ENCODE peak calls at places on chromosomes 5 and 9, in four cellular contexts. H is GM06990, T is cardiac muscle cell, U is uterus. K is an unnamed sample.
A peak's percentile ranks its signal among the peaks of the same experiment; 100 is the strongest.

GRCh38 chr5:173672891-173673290 is 56.4 kb upstream of the BOD1 start:
- DNase-seq in H (no peak), T (no peak), U (no peak), K (no peak)

GRCh38 chr9:94139672-94140417 is 55.6 kb downstream of the PTPDC1 start:
- DNase-seq in H (no peak), T (no peak), U (peak; percentile 94), K (peak; percentile 92)

GRCh38 chr5:99102073-99102697 is 173.4 kb upstream of the CHD1 start:
- DNase-seq in H (no peak), T (no peak), U (no peak), K (no peak)

GRCh38 chr5:89584339-89584956 is 701.5 kb upstream of the MEF2C start:
- DNase-seq in H (no peak), T (no peak), U (no peak), K (no peak)

GRCh38 chr9:133585481-133586367 is 23.5 kb downstream of the FAM163B start:
- DNase-seq in H (no peak), T (peak; percentile 50), U (no peak), K (no peak)

GRCh38 chr9:14179449-14179848 is 134.5 kb downstream of the NFIB start:
- DNase-seq in H (no peak), T (no peak), U (no peak), K (no peak)

GRCh38 chr9:16670791-16671190 is 199.7 kb downstream of the BNC2 start:
- DNase-seq in H (no peak), T (no peak), U (no peak), K (no peak)

GRCh38 chr9:98869866-98870265 is 62.4 kb downstream of the GALNT12 start:
- DNase-seq in H (no peak), T (no peak), U (no peak), K (no peak)

GRCh38 chr9:129021091-129021490 is 7.0 kb downstream of the SH3GLB2 start:
- DNase-seq in H (no peak), T (no peak), U (no peak), K (no peak)

GRCh38 chr5:60161340-60161934 is 267.9 kb upstream of the PDE4D start:
- DNase-seq in H (peak; percentile 9), T (peak; percentile 43), U (no peak), K (no peak)

GRCh38 chr9:95923794-95924193 is 48.3 kb downstream of the ERCC6L2 start:
- DNase-seq in H (no peak), T (peak; percentile 14), U (no peak), K (no peak)

GRCh38 chr5:143775258-143775657 is 36.7 kb upstream of the HMHB1 start:
- DNase-seq in H (no peak), T (no peak), U (no peak), K (no peak)

GRCh38 chr5:169226904-169227303 is 74.0 kb downstream of the SLIT3 start:
- DNase-seq in H (no peak), T (no peak), U (no peak), K (no peak)

GRCh38 chr5:151810449-151810848 is 38.7 kb downstream of the G3BP1 start:
- DNase-seq in H (no peak), T (no peak), U (no peak), K (no peak)

DNA sequence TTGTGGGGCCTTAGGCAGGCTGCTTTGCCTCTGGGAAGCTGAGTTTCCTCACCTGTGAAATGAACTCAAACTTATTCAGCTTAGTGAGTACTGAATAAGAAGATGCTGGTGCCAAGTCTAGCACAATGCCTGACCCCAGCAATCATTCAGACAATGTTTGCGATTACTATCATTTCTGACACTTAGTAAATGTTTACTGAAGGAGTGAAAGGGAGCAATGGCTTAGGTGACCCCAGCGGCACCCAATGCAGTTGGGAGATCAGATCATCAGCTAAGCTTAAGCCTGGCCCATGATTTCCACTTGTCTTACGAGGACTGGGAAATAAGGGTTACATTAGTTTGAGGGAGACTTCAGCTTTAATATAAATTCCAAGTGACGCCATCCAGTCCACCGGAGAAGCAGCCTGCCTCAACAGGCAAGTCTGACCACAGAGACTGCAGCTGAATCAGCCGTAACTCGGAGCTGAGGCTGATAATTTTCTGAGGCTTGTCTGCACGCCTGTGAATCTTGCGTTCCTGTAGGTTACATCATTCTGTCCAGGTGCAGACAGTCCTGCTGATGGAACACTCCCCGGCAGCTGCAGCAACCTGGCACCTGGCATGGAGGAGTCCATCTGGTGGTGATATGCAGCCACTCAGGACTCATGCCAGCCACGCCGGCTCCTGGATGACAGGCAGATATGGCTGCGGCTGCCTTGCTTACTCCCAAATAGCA is 34.8 kb upstream of the FGF1 start:
- DNase-seq in H (no peak), T (no peak), U (no peak), K (no peak)
- TF ChIP-seq CTCF in H (no peak), T (no peak), U (no peak), K (no peak)

GRCh38 chr5:132821791-132822190 is 8.7 kb downstream of the SHROOM1 start:
- DNase-seq in H (no peak), T (no peak), U (no peak), K (peak; percentile 30)

GRCh38 chr5:132824426-132824825 is 6.0 kb downstream of the SHROOM1 start:
- DNase-seq in H (no peak), T (no peak), U (no peak), K (no peak)

GRCh38 chr5:132821350-132821749 is 8.2 kb downstream of the SOWAHA start:
- DNase-seq in H (no peak), T (no peak), U (no peak), K (no peak)

GRCh38 chr5:132823481-132824050 is 6.9 kb downstream of the SHROOM1 start:
- DNase-seq in H (no peak), T (no peak), U (no peak), K (no peak)

GRCh38 chr5:132822650-132823480 is 7.6 kb downstream of the SHROOM1 start:
- DNase-seq in H (peak; percentile 48), T (peak; percentile 62), U (peak; percentile 15), K (peak; percentile 47)
- TF ChIP-seq CTCF in H (no peak), T (no peak), U (peak; percentile 19), K (no peak)

GRCh38 chr9:85729882-85730281 is 11.9 kb downstream of the AGTPBP1 start:
- DNase-seq in H (no peak), T (no peak), U (no peak), K (no peak)
- TF ChIP-seq CTCF in H (no peak), T (no peak), U (no peak), K (no peak)

GRCh38 chr5:114449836-114450515 is 88.1 kb downstream of the KCNN2 start:
- DNase-seq in H (peak; percentile 80), T (peak; percentile 90), U (peak; percentile 58), K (peak; percentile 81)

GRCh38 chr5:114448496-114448895 is 86.6 kb downstream of the KCNN2 start:
- DNase-seq in H (no peak), T (peak; percentile 52), U (no peak), K (no peak)

GRCh38 chr5:114450516-114450909 is 88.6 kb downstream of the KCNN2 start:
- DNase-seq in H (no peak), T (no peak), U (no peak), K (no peak)

DNA sequence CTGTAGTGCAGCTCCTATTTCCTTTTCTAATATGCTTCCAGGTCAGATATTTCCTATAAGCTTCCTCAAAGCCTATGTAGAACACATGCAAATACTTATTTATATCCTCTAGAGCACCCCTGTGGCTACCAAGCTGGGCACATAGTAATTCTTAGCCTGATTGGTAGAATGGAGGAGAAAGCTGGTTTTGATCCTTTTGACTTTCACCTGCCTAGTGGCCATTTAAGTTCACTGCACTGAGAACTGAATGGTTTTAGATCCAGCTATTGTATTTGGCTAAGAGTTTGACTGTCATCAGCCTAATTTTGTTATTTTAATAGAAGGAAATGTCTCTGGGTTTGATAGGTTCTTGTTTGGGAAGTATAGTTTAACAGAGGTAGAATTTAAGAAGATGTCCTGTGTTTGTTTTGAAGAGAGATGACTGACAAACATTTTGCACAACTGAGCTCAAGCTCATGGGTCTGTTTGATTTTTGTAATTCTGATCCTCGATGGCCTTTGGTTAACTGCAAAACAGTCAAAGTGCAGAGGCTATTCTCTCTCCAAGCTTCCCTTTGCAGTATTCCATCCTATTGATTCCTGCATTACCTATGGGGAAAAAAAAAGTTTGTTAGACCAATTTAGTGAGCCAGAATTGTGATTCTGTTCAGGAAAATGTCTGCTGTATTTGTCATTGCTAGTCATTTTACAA is 85.4 kb downstream of the KCNN2 start:
- DNase-seq in H (no peak), T (no peak), U (no peak), K (no peak)
- TF ChIP-seq CTCF in H (peak; percentile 27), T (peak; percentile 31), U (no peak), K (no peak)

GRCh38 chr9:121376214-121376830 is 6.3 kb upstream of the STOM start:
- DNase-seq in H (no peak), T (peak; percentile 26), U (no peak), K (no peak)
- TF ChIP-seq CTCF in H (no peak), T (peak; percentile 42), U (peak; percentile 54), K (peak; percentile 65)

K was measured in heart left ventricle.